ENCODE peak calls at places on chromosomes 5 and 9, in seven cellular contexts. One of them, this sample, is unnamed.
A peak's percentile ranks its signal among the peaks of the same experiment; 100 is the strongest.

GRCh38 chr9:80866121-80866520 is 823.2 kb downstream of the TLE1 start:
- DNase-seq in NCI-H1092: no peak
- DNase-seq in H54: no peak
- DNase-seq in GM04504: no peak
- DNase-seq in midbrain: no peak
- DNase-seq in A673: no peak
- DNase-seq in AG09309: no peak
- DNase-seq in this sample: no peak

GRCh38 chr9:90965141-90965910 is 163.7 kb downstream of the SYK start:
- DNase-seq in GM04504: no peak
- DNase-seq in midbrain: no peak
- DNase-seq in H54: no peak
- DNase-seq in AG09309: no peak
- DNase-seq in A673: no peak
- DNase-seq in NCI-H1092: no peak
- DNase-seq in this sample: no peak

GRCh38 chr9:2228132-2228531 is 213.0 kb downstream of the SMARCA2 start:
- DNase-seq in A673: peak; percentile 62
- DNase-seq in NCI-H1092: peak; percentile 12
- DNase-seq in AG09309: no peak
- DNase-seq in H54: no peak
- DNase-seq in midbrain: peak; percentile 36
- DNase-seq in GM04504: no peak
- DNase-seq in this sample: no peak

GRCh38 chr9:4298255-4299005 is 1.4 kb downstream of the GLIS3 start:
- DNase-seq in AG09309: no peak
- DNase-seq in GM04504: no peak
- DNase-seq in NCI-H1092: no peak
- DNase-seq in midbrain: no peak
- DNase-seq in H54: no peak
- DNase-seq in A673: peak; percentile 44
- DNase-seq in this sample: peak; percentile 21

GRCh38 chr5:180343110-180343845 is 9.9 kb downstream of the GFPT2 start:
- DNase-seq in NCI-H1092: no peak
- DNase-seq in GM04504: no peak
- DNase-seq in A673: peak; percentile 9
- DNase-seq in midbrain: no peak
- DNase-seq in AG09309: no peak
- DNase-seq in H54: peak; percentile 64
- DNase-seq in this sample: no peak

GRCh38 chr5:88236866-88237642 is 31.6 kb downstream of the TMEM161B start:
- DNase-seq in A673: no peak
- DNase-seq in GM04504: peak; percentile 12
- DNase-seq in NCI-H1092: no peak
- DNase-seq in midbrain: no peak
- DNase-seq in H54: no peak
- DNase-seq in AG09309: no peak
- DNase-seq in this sample: no peak

GRCh38 chr5:94093300-94093699 is 351.9 kb upstream of the POU5F2 start:
- DNase-seq in midbrain: no peak
- DNase-seq in H54: no peak
- DNase-seq in GM04504: no peak
- DNase-seq in A673: no peak
- DNase-seq in AG09309: no peak
- DNase-seq in NCI-H1092: no peak
- DNase-seq in this sample: no peak

GRCh38 chr5:57692582-57693487 is 210.2 kb upstream of the ACTBL2 start:
- DNase-seq in NCI-H1092: no peak
- DNase-seq in A673: peak; percentile 39
- DNase-seq in midbrain: peak; percentile 73
- DNase-seq in H54: peak; percentile 60
- DNase-seq in AG09309: peak; percentile 66
- DNase-seq in GM04504: peak; percentile 84
- DNase-seq in this sample: peak; percentile 59

GRCh38 chr5:14341571-14342225 is 198.6 kb downstream of the TRIO start:
- DNase-seq in AG09309: no peak
- DNase-seq in A673: no peak
- DNase-seq in midbrain: peak; percentile 14
- DNase-seq in GM04504: no peak
- DNase-seq in H54: no peak
- DNase-seq in NCI-H1092: no peak
- DNase-seq in this sample: no peak

GRCh38 chr5:139046551-139046950 is 151.6 kb downstream of the SIL1 start:
- DNase-seq in GM04504: no peak
- DNase-seq in H54: no peak
- DNase-seq in AG09309: no peak
- DNase-seq in midbrain: no peak
- DNase-seq in NCI-H1092: no peak
- DNase-seq in A673: no peak
- DNase-seq in this sample: no peak

GRCh38 chr5:556909-557441 is 32.7 kb upstream of the SLC9A3 start:
- DNase-seq in A673: no peak
- DNase-seq in AG09309: no peak
- DNase-seq in midbrain: no peak
- DNase-seq in H54: no peak
- DNase-seq in NCI-H1092: no peak
- DNase-seq in GM04504: no peak
- DNase-seq in this sample: no peak

GRCh38 chr5:76715734-76716455 is at the start of gene F2R:
- DNase-seq in H54: peak; percentile 65
- DNase-seq in NCI-H1092: no peak
- DNase-seq in AG09309: no peak
- DNase-seq in midbrain: peak; percentile 3
- DNase-seq in A673: peak; percentile 90
- DNase-seq in GM04504: no peak
- DNase-seq in this sample: no peak

GRCh38 chr5:23507278-23507685 is at the start of gene PRDM9:
- DNase-seq in AG09309: no peak
- DNase-seq in H54: no peak
- DNase-seq in A673: peak; percentile 31
- DNase-seq in GM04504: no peak
- DNase-seq in midbrain: peak; percentile 6
- DNase-seq in NCI-H1092: peak; percentile 98
- DNase-seq in this sample: no peak

GRCh38 chr5:3512291-3512690 is 83.3 kb upstream of the IRX1 start:
- DNase-seq in GM04504: no peak
- DNase-seq in H54: no peak
- DNase-seq in NCI-H1092: no peak
- DNase-seq in midbrain: no peak
- DNase-seq in A673: no peak
- DNase-seq in AG09309: no peak
- DNase-seq in this sample: no peak

GRCh38 chr9:114525505-114525904 is 20.2 kb upstream of the WHRN start:
- DNase-seq in H54: peak; percentile 69
- DNase-seq in AG09309: peak; percentile 21
- DNase-seq in midbrain: no peak
- DNase-seq in A673: no peak
- DNase-seq in NCI-H1092: no peak
- DNase-seq in GM04504: no peak
- DNase-seq in this sample: no peak

GRCh38 chr5:142110988-142111687 is 2.6 kb downstream of the NDFIP1 start:
- DNase-seq in midbrain: no peak
- DNase-seq in A673: no peak
- DNase-seq in H54: no peak
- DNase-seq in NCI-H1092: no peak
- DNase-seq in GM04504: no peak
- DNase-seq in AG09309: no peak
- DNase-seq in this sample: no peak

GRCh38 chr9:129283705-129284606 is 105.9 kb upstream of the IER5L start:
- DNase-seq in NCI-H1092: no peak
- DNase-seq in GM04504: no peak
- DNase-seq in AG09309: no peak
- DNase-seq in H54: no peak
- DNase-seq in midbrain: no peak
- DNase-seq in A673: no peak
- DNase-seq in this sample: no peak

GRCh38 chr5:169577966-169578365 is 5.6 kb upstream of the SPDL1 start:
- DNase-seq in A673: no peak
- DNase-seq in AG09309: no peak
- DNase-seq in midbrain: no peak
- DNase-seq in GM04504: peak; percentile 33
- DNase-seq in H54: no peak
- DNase-seq in NCI-H1092: no peak
- DNase-seq in this sample: peak; percentile 10

GRCh38 chr5:65871182-65871581 is 55.2 kb upstream of the ERBIN start:
- DNase-seq in H54: no peak
- DNase-seq in GM04504: no peak
- DNase-seq in AG09309: no peak
- DNase-seq in midbrain: no peak
- DNase-seq in A673: no peak
- DNase-seq in NCI-H1092: no peak
- DNase-seq in this sample: no peak

GRCh38 chr5:58087905-58088304 is 372.0 kb downstream of the PLK2 start:
- DNase-seq in H54: no peak
- DNase-seq in AG09309: no peak
- DNase-seq in GM04504: no peak
- DNase-seq in A673: no peak
- DNase-seq in NCI-H1092: no peak
- DNase-seq in midbrain: no peak
- DNase-seq in this sample: no peak

GRCh38 chr9:130962418-130963316 is 23.6 kb upstream of the FIBCD1 start:
- DNase-seq in A673: peak; percentile 37
- DNase-seq in AG09309: peak; percentile 78
- DNase-seq in NCI-H1092: no peak
- DNase-seq in H54: peak; percentile 67
- DNase-seq in midbrain: no peak
- DNase-seq in GM04504: peak; percentile 89
- DNase-seq in this sample: peak; percentile 85

This sample was measured in amniotic stem cell.